ENCODE peak calls at places on chromosome 15, in five cellular contexts. D is stomach, Q is lung, A is left ventricle myocardium inferior, U is adipocyte. G is an unnamed sample.

GRCh38 chr15:68228143-68228970 is 1.2 kb downstream of the CLN6 start:
- DNase-seq in D (peak; percentile 19), Q (no peak), A (peak; percentile 7), U (peak; percentile 46), G (no peak)

GRCh38 chr15:91627473-91628309 is 225.8 kb upstream of the SLCO3A1 start:
- DNase-seq in D (no peak), Q (no peak), A (peak; percentile 67), U (peak; percentile 0), G (no peak)

GRCh38 chr15:68389936-68390790 is 41.8 kb downstream of the ITGA11 start:
- DNase-seq in D (peak; percentile 8), Q (no peak), A (no peak), U (no peak), G (no peak)

GRCh38 chr15:49831206-49831965 is 210.5 kb downstream of the DTWD1 start:
- DNase-seq in D (no peak), Q (no peak), A (peak; percentile 53), U (peak; percentile 73), G (no peak)

GRCh38 chr15:66940368-66940767 is 125.0 kb upstream of the SMAD3 start:
- DNase-seq in D (no peak), Q (no peak), A (no peak), U (no peak), G (no peak)

GRCh38 chr15:60531811-60532210 is 52.9 kb upstream of the ICE2 start:
- DNase-seq in D (no peak), Q (no peak), A (no peak), U (no peak), G (no peak)

GRCh38 chr15:48680841-48681240 is 35.3 kb upstream of the FBN1 start:
- DNase-seq in D (no peak), Q (no peak), A (no peak), U (peak; percentile 81), G (no peak)

GRCh38 chr15:72285927-72286516 is 13.7 kb upstream of the PARP6 start:
- DNase-seq in D (peak; percentile 72), Q (peak; percentile 52), A (peak; percentile 25), U (no peak), G (no peak)

GRCh38 chr15:67941643-67942315 is 101.9 kb upstream of the RNU6-1 start:
- DNase-seq in D (no peak), Q (no peak), A (no peak), U (no peak), G (no peak)

GRCh38 chr15:29665441-29665985 is 156.8 kb downstream of the TJP1 start:
- DNase-seq in D (no peak), Q (no peak), A (no peak), U (no peak), G (no peak)

GRCh38 chr15:97177135-97177704 is 783.3 kb upstream of the ARRDC4 start:
- DNase-seq in D (no peak), Q (no peak), A (no peak), U (no peak), G (no peak)

GRCh38 chr15:26981492-26981891 is 10.5 kb downstream of the GABRG3 start:
- DNase-seq in D (no peak), Q (no peak), A (no peak), U (no peak), G (no peak)

GRCh38 chr15:60572462-60573214 is 93.7 kb upstream of the ICE2 start:
- DNase-seq in D (no peak), Q (no peak), A (no peak), U (no peak), G (no peak)

GRCh38 chr15:79314811-79315210 is 3.9 kb downstream of the TMED3 start:
- DNase-seq in D (peak; percentile 84), Q (peak; percentile 63), A (no peak), U (no peak), G (no peak)

GRCh38 chr15:47932829-47933696 is 187.7 kb upstream of the SLC24A5 start:
- DNase-seq in D (no peak), Q (no peak), A (no peak), U (no peak), G (no peak)

GRCh38 chr15:59152694-59153450 is 47.9 kb downstream of the CCNB2 start:
- DNase-seq in D (no peak), Q (no peak), A (no peak), U (no peak), G (no peak)

GRCh38 chr15:87563840-87564239 is 692.7 kb downstream of the NTRK3 start:
- DNase-seq in D (no peak), Q (no peak), A (no peak), U (no peak), G (no peak)

GRCh38 chr15:46088486-46089437 is 453.9 kb downstream of the SQOR start:
- DNase-seq in D (no peak), Q (no peak), A (no peak), U (no peak), G (no peak)

GRCh38 chr15:99967841-99968371 is 234.7 kb upstream of the LYSMD4 start:
- DNase-seq in D (peak; percentile 18), Q (no peak), A (no peak), U (no peak), G (no peak)

GRCh38 chr15:48358681-48359152 is 27.5 kb downstream of the DUT start:
- DNase-seq in D (no peak), Q (no peak), A (no peak), U (no peak), G (no peak)

GRCh38 chr15:77636209-77636608 is 3.5 kb upstream of the LINGO1 start:
- DNase-seq in D (no peak), Q (no peak), A (no peak), U (no peak), G (no peak)

GRCh38 chr15:75666823-75667501 is 19.2 kb downstream of the SNX33 start:
- DNase-seq in D (peak; percentile 65), Q (peak; percentile 74), A (peak; percentile 64), U (peak; percentile 95), G (no peak)

GRCh38 chr15:96268421-96269204 is 61.9 kb upstream of the NR2F2 start:
- DNase-seq in D (no peak), Q (no peak), A (no peak), U (no peak), G (no peak)

DNA sequence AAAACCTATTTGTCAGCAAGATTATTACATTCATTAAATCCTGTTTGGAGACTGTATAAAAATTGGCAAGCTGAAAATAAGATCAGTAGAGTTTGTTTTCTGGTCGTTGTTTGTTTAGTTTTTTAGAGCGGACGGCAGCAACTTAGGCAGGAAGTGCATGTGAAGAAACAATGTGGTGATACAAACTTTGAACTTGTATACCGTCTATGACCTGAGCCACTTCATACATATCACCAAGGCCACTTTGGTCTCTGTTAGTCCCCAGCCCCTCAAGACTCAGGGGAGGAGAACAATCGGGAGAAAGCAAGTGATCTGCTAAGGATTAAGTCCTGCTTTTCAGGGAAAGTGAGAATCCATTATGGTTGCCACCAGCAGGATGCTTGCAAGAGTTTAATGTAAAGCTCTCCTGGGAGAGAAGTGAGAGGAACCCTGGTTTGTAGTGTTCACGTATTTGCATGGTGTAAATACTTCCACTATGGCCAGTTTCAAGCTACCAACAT is 31.1 kb downstream of the RASGRP1 start:
- DNase-seq in D (no peak), Q (no peak), A (no peak), U (no peak), G (no peak)
- H3K4me1 ChIP-seq in D (no peaks in the 10 kb centered on the region), Q (no peaks in the 10 kb centered on the region), A (peaks cover 9% of the 10 kb centered on the region), U (peaks cover 44% of the 10 kb centered on the region), G (no peaks in the 10 kb centered on the region)

DNA sequence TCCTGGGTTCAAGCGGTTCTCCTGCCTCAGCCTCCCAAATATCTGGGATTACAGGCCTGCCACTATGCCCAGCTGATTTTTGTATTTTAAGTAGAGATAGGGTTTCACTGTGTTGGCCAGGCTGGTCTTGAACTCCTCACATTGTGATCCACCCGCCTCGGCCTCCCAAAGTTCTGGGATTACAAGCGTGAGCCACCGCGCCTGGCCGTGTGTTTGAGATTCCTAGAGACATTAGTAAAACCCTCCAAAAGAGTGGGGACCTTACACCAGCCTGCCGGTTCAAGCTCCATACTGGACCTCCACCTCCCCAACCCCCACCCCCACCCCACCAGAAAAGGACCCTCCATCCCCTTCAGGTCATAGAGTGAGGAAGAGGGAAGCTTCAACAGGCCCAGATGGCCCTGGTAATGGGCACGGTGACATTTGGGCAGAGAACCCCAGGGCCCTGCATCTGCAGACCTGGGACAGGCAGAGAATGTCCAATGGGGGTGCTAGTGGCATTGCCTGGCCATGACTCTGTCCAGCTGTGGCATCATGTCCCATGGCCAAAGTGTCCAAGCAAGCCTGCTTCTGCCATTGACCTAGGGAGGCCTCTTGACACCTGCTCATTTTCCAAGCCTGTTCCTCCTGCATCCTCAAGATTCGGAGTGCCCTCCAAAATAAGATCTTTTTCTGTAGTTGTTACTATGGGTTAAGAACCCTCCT is 108.9 kb upstream of the KLF13 start:
- DNase-seq in D (no peak), Q (no peak), A (no peak), U (no peak), G (no peak)
- H3K4me1 ChIP-seq in D (peaks cover 37% of the 10 kb centered on the region), Q (no peaks in the 10 kb centered on the region), A (peaks cover 49% of the 10 kb centered on the region), U (peaks cover 24% of the 10 kb centered on the region), G (peaks cover 7% of the 10 kb centered on the region)

GRCh38 chr15:74222231-74222511 is 14.0 kb upstream of the CCDC33 start:
- DNase-seq in D (no peak), Q (no peak), A (no peak), U (no peak), G (no peak)

GRCh38 chr15:74221399-74222230 is 14.5 kb upstream of the CCDC33 start:
- DNase-seq in D (no peak), Q (no peak), A (no peak), U (no peak), G (no peak)

GRCh38 chr15:74225928-74226327 is 10.2 kb upstream of the CCDC33 start:
- DNase-seq in D (no peak), Q (no peak), A (no peak), U (no peak), G (no peak)

GRCh38 chr15:74220475-74221248 is 15.5 kb upstream of the CCDC33 start:
- DNase-seq in D (no peak), Q (no peak), A (no peak), U (no peak), G (no peak)

GRCh38 chr15:74222705-74223104 is 13.4 kb upstream of the CCDC33 start:
- DNase-seq in D (no peak), Q (no peak), A (no peak), U (no peak), G (no peak)
- H3K4me1 ChIP-seq in D (peaks cover under 1% of the 10 kb centered on the region), Q (no peaks in the 10 kb centered on the region), A (peaks cover under 1% of the 10 kb centered on the region), U (peaks cover 2% of the 10 kb centered on the region), G (peaks cover 50% of the 10 kb centered on the region)

DNA sequence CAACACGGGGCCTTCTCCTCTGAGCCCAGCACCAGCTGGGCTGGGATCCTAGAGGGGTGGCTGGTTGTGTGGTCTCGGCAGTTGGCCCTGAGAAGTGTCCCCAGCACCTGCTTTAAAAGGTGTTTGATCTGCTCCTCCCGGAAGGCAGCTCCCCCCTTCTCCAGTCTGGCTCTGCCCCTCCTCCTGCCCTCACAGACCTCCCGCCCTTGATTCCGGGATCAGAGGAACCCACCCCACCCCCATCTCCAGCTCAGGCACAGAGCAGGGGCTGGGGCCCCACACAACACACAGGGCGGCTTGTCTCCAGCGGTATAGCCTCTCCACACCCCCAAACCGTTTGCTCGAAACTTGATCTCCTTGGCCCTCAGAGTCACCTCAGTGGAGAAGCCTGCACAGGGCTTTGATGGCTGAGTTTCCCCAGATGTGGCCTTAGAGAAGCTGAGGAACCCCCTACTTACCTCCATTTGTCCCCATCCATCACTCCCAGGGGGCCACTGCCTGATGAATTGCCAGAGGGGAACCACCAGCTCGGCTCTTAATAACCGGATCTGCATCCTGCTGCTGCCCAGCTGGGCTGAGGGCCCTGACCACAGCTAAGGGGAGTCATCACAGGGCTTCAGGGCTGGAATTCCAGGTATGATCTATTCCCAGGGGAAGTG is 6.4 kb upstream of the STRA6 start:
- DNase-seq in D (no peak), Q (no peak), A (no peak), U (peak; percentile 48), G (no peak)
- H3K4me1 ChIP-seq in D (peaks cover 5% of the 10 kb centered on the region), Q (no peaks in the 10 kb centered on the region), A (peaks cover 22% of the 10 kb centered on the region), U (peaks cover 14% of the 10 kb centered on the region), G (peaks cover 50% of the 10 kb centered on the region)

G was measured in neuronal stem cell.